ENCODE peak calls at places on chromosomes 2 and 18, in seven cellular contexts. I is mucosa of descending colon, D is breast epithelium, K is PC-9, N is psoas muscle, V is cardiac muscle cell, F is IMR-90. B is an unnamed sample. For H3K9me3, the result is how much of the 10 kb centered on the place peaks cover.

GRCh38 chr18:3368193-3368592 is 81.8 kb upstream of the TGIF1 start:
- DNase-seq in V (peak), F (peak), N (no peak), I (no peak), D (no peak), K (peak), B (no peak)

GRCh38 chr2:109351164-109351756 is 222.3 kb downstream of the SH3RF3 start:
- DNase-seq in N (peak), V (peak), D (peak), I (no peak), K (peak), F (peak), B (no peak)

GRCh38 chr2:69997296-69998184 is 36.1 kb upstream of the ASPRV1 start:
- DNase-seq in N (peak), V (no peak), F (peak), K (peak), D (peak), I (no peak), B (no peak)

GRCh38 chr2:3449106-3449505 is 69.6 kb downstream of the TRAPPC12 start:
- DNase-seq in D (no peak), N (no peak), F (no peak), I (no peak), K (no peak), V (peak), B (no peak)

GRCh38 chr2:127675335-127676261 is at the start of gene LIMS2:
- DNase-seq in D (peak), V (peak), I (no peak), N (no peak), F (peak), K (peak), B (no peak)

GRCh38 chr2:46540496-46541342 is 61.4 kb downstream of the TMEM247 start:
- DNase-seq in K (peak), V (peak), D (peak), F (peak), N (no peak), I (no peak), B (no peak)

GRCh38 chr18:42268793-42269192 is 313.8 kb downstream of the PIK3C3 start:
- DNase-seq in D (no peak), I (no peak), F (no peak), V (no peak), N (no peak), K (no peak), B (no peak)

GRCh38 chr2:65075605-65076344 is 19.6 kb downstream of the CEP68 start:
- DNase-seq in K (peak), I (peak), F (no peak), D (no peak), V (no peak), N (no peak), B (no peak)

GRCh38 chr2:160207804-160208661 is 8.0 kb upstream of the ITGB6 start:
- DNase-seq in F (peak), K (peak), V (peak), D (peak), N (peak), I (peak), B (no peak)

GRCh38 chr2:119179951-119180350 is 21.4 kb upstream of the C1QL2 start:
- DNase-seq in I (no peak), D (no peak), F (no peak), K (no peak), N (no peak), V (no peak), B (no peak)

GRCh38 chr2:9236867-9237266 is 30.3 kb downstream of the ASAP2 start:
- DNase-seq in I (no peak), V (no peak), N (no peak), K (no peak), F (no peak), D (no peak), B (no peak)

GRCh38 chr18:78780719-78781600 is 198.7 kb upstream of the SALL3 start:
- DNase-seq in D (no peak), V (no peak), K (no peak), N (no peak), F (no peak), I (no peak), B (no peak)
- H3K9me3 ChIP-seq in D (under half), V (under half), K (under half), N (under half), F (under half), I (under half), B (under half)

DNA sequence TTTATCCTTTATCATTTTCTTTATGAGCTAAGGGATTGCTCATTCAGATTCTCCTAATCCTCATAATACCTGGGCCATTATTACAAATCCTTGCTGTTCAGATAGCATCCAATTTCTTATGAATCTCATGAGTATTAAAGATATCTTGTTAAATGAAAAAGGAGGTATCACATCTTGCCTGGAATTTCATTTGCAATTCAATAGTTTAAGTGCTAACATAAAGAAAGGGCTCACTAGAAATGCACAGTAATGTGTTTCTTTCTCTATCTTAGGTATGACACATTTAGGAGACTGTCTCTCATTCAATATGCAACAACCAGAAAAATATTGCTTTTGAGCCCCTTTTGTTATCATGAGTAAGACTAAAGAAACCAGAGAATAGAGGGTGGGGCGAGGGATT is 918.5 kb downstream of the CBLN2 start:
- DNase-seq in D (no peak), V (no peak), N (no peak), K (no peak), I (no peak), F (no peak), B (no peak)
- H3K9me3 ChIP-seq in D (under half), V (under half), N (under half), K (under half), I (under half), F (under half), B (under half)

DNA sequence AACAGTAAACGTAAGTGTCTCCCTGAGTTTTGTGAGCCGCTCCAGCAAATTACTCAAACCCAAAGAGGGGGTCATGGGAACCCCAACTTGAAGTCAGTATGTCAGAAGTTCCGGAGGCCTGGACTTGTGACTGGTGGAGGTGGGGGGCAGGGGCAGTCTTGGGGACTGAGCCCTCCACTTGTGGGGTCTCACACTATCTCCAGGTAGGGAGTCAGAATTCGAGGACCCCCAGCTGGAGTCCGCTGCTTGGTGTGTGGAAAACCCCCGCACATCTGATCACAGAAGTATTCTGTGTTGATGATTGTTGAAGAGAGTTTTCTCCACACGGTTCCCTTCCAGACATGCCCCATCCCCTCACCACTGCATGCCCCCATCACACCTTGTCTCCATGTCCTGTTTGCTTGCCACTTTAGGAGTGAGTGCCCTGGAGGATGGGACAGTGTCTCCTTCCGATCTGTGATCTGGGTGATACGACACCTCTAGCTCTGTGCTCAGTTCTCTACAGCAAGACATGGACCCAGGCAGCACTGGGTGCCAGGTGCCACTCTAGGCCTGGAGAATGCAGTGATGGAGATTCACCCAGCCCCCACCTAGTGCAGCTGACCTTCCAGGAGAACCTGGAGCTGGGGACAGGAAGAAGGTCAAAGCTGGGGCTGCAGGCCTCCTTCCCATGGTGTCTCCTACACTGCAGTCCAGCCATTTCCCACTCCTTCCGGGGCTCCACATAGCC is 85.6 kb downstream of the TFCP2L1 start:
- DNase-seq in N (no peak), F (no peak), I (peak), V (no peak), D (no peak), K (no peak), B (no peak)
- H3K9me3 ChIP-seq in N (under half), F (under half), I (under half), V (under half), D (under half), K (under half), B (under half)

GRCh38 chr2:101234169-101234938 is 18.3 kb upstream of the CNOT11 start:
- DNase-seq in D (no peak), N (no peak), I (no peak), V (no peak), F (no peak), K (no peak), B (no peak)

GRCh38 chr2:101231253-101231652 is 21.4 kb upstream of the CNOT11 start:
- DNase-seq in V (no peak), I (no peak), N (no peak), D (no peak), F (no peak), K (no peak), B (no peak)

GRCh38 chr2:101231937-101232336 is 20.7 kb upstream of the CNOT11 start:
- DNase-seq in K (no peak), I (no peak), D (no peak), N (no peak), F (no peak), V (no peak), B (no peak)

GRCh38 chr2:101232770-101233169 is 19.9 kb upstream of the CNOT11 start:
- DNase-seq in F (no peak), I (no peak), D (no peak), K (no peak), V (no peak), N (no peak), B (no peak)

GRCh38 chr2:101230541-101230993 is 22.1 kb upstream of the CNOT11 start:
- DNase-seq in I (no peak), F (peak), D (no peak), K (no peak), N (no peak), V (peak), B (no peak)
- H3K9me3 ChIP-seq in I (under half), F (under half), D (under half), K (under half), N (under half), V (under half), B (under half)

GRCh38 chr18:14905350-14905749 is 157.4 kb downstream of the ANKRD30B start:
- DNase-seq in K (no peak), I (no peak), F (no peak), D (no peak), V (no peak), N (no peak), B (no peak)
- H3K9me3 ChIP-seq in K (under half), I (under half), F (under half), D (under half), V (under half), N (under half), B (under half)

GRCh38 chr2:168203762-168204693 is 43.4 kb downstream of the STK39 start:
- DNase-seq in F (no peak), D (no peak), K (no peak), N (no peak), I (no peak), V (peak), B (no peak)
- H3K9me3 ChIP-seq in F (under half), D (under half), K (under half), N (under half), I (under half), V (under half), B (under half)

GRCh38 chr2:226023383-226023782 is 623.9 kb downstream of the NYAP2 start:
- DNase-seq in I (no peak), N (no peak), F (no peak), K (no peak), D (no peak), V (no peak), B (no peak)
- H3K9me3 ChIP-seq in I (under half), N (under half), F (under half), K (under half), D (under half), V (under half), B (under half)